ENCODE peak calls at places on chromosome 21, in eight cellular contexts. E is psoas muscle, R is fibroblast of lung, H is HAP-1, G is AG04449, B is uterus, Y is colonic mucosa, U is fibroblast of mammary gland. S is an unnamed sample.
A peak's percentile ranks its signal among the peaks of the same experiment; 100 is the strongest.

GRCh38 chr21:21159253-21159899 is 161.2 kb downstream of the NCAM2 start:
- DNase-seq in U (peak; percentile 23), G (no peak), R (peak; percentile 29), Y (no peak), E (no peak), B (no peak), H (no peak), S (no peak)

GRCh38 chr21:16751705-16752104 is 761.1 kb upstream of the CXADR start:
- DNase-seq in E (no peak), U (no peak), R (peak; percentile 30), Y (no peak), H (no peak), B (no peak), G (no peak), S (no peak)

GRCh38 chr21:38913120-38913975 is 107.6 kb downstream of the ETS2 start:
- DNase-seq in Y (peak; percentile 92), R (peak; percentile 76), E (peak; percentile 89), U (peak; percentile 84), B (peak; percentile 82), H (peak; percentile 18), G (no peak), S (peak; percentile 85)

GRCh38 chr21:15775981-15776380 is 46.2 kb downstream of the USP25 start:
- DNase-seq in E (no peak), R (peak; percentile 86), G (peak; percentile 60), B (no peak), Y (no peak), U (peak; percentile 89), H (no peak), S (no peak)

GRCh38 chr21:26437326-26438009 is 135.6 kb downstream of the CYYR1 start:
- DNase-seq in H (no peak), U (peak; percentile 18), Y (no peak), R (peak; percentile 62), E (no peak), B (no peak), G (no peak), S (no peak)

GRCh38 chr21:36610201-36610600 is 88.7 kb upstream of the SIM2 start:
- DNase-seq in G (no peak), Y (no peak), B (no peak), E (no peak), R (peak; percentile 9), U (peak; percentile 24), H (no peak), S (no peak)

GRCh38 chr21:25997788-25998611 is 172.6 kb downstream of the APP start:
- DNase-seq in B (no peak), E (no peak), Y (peak; percentile 64), H (peak; percentile 63), U (no peak), R (no peak), G (no peak), S (no peak)

GRCh38 chr21:38679531-38679930 is 126.2 kb upstream of the ETS2 start:
- DNase-seq in B (no peak), Y (no peak), E (no peak), R (peak; percentile 85), H (no peak), G (peak; percentile 2), U (peak; percentile 60), S (no peak)

GRCh38 chr21:36753556-36753955 is 54.6 kb downstream of the SIM2 start:
- DNase-seq in E (no peak), R (peak; percentile 94), Y (no peak), B (no peak), G (peak; percentile 29), U (peak; percentile 16), H (no peak), S (no peak)

GRCh38 chr21:18744840-18745239 is 341.3 kb upstream of the TMPRSS15 start:
- DNase-seq in G (no peak), U (no peak), B (no peak), H (no peak), E (no peak), Y (no peak), R (no peak), S (no peak)

GRCh38 chr21:30340714-30341573 is 3.5 kb upstream of the KRTAP27-1 start:
- DNase-seq in R (peak; percentile 5), B (no peak), U (peak; percentile 47), H (peak; percentile 10), G (no peak), Y (peak; percentile 51), E (no peak), S (no peak)

GRCh38 chr21:16842716-16843115 is 670.1 kb upstream of the CXADR start:
- DNase-seq in H (no peak), E (no peak), Y (no peak), U (peak; percentile 53), R (peak; percentile 11), G (no peak), B (no peak), S (no peak)

GRCh38 chr21:16968436-16968835 is 544.4 kb upstream of the CXADR start:
- DNase-seq in Y (no peak), G (no peak), U (no peak), E (no peak), H (no peak), R (no peak), B (no peak), S (no peak)

GRCh38 chr21:32549861-32550260 is 35.5 kb downstream of the TCP10L start:
- DNase-seq in R (no peak), H (no peak), E (no peak), B (no peak), Y (no peak), G (no peak), U (no peak), S (no peak)

GRCh38 chr21:37202221-37202805 is 64.8 kb downstream of the VPS26C start:
- DNase-seq in B (no peak), G (no peak), R (no peak), U (no peak), Y (no peak), E (no peak), H (no peak), S (no peak)

DNA sequence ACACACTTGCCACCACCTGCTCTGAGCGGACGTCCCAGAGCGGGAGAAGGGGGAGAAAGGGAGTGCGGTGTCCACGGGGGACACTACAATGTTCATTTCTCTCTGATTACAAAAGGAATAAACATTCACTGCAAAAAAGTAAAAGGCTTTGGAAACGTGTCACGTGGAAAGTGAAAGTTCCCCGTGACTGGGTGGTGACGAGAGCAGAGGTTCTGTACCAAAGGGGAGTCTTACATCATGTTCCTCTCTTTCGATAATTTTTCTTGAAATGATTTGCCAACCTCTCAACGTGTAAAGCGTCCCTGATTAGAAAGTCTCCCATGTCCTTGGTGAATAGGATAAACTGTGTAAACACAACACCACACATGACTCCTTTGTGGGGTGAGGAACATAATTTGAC is 22.0 kb upstream of the PRDM15 start:
- DNase-seq in R (no peak), B (no peak), E (no peak), G (no peak), U (no peak), Y (no peak), H (no peak), S (no peak)
- H3K4me3 ChIP-seq in R (no peak overlapping the region), B (no peak overlapping the region), E (no peak overlapping the region), G (no peak overlapping the region), U (no peak overlapping the region), Y (no peak overlapping the region), H (no peak overlapping the region), S (no peak overlapping the region)

GRCh38 chr21:40847956-40848355 is 998 bp upstream of the DSCAM start:
- DNase-seq in R (no peak), U (no peak), E (no peak), G (no peak), H (no peak), B (no peak), Y (no peak), S (no peak)
- H3K4me3 ChIP-seq in R (no peak overlapping the region), U (no peak overlapping the region), E (no peak overlapping the region), G (no peak overlapping the region), H (no peak overlapping the region), B (no peak overlapping the region), Y (no peak overlapping the region), S (no peak overlapping the region)

DNA sequence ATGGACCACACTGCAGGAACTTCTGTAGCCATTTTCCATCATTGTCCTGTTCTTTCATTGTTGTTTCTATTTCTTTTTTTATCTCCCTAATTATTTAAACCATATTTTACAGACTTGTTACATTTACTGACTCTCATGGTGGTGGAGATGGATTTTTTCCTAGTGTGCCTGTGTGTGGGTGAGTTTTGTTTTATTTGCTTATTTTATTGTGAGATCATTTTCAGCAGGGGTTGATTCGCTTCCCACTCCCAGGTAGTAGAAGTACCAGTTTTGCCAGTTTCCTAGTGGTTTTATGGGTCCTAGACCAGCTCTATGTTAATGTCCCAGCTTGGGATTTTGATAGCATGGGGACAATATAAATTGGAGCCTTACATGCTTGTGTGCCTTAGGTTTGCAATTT is 80.0 kb upstream of the BACH1 start:
- DNase-seq in G (no peak), B (no peak), R (no peak), E (no peak), Y (peak; percentile 67), U (no peak), H (no peak), S (no peak)
- H3K4me3 ChIP-seq in G (no peak overlapping the region), B (no peak overlapping the region), R (no peak overlapping the region), E (no peak overlapping the region), Y (no peak overlapping the region), U (no peak overlapping the region), H (no peak overlapping the region), S (no peak overlapping the region)

DNA sequence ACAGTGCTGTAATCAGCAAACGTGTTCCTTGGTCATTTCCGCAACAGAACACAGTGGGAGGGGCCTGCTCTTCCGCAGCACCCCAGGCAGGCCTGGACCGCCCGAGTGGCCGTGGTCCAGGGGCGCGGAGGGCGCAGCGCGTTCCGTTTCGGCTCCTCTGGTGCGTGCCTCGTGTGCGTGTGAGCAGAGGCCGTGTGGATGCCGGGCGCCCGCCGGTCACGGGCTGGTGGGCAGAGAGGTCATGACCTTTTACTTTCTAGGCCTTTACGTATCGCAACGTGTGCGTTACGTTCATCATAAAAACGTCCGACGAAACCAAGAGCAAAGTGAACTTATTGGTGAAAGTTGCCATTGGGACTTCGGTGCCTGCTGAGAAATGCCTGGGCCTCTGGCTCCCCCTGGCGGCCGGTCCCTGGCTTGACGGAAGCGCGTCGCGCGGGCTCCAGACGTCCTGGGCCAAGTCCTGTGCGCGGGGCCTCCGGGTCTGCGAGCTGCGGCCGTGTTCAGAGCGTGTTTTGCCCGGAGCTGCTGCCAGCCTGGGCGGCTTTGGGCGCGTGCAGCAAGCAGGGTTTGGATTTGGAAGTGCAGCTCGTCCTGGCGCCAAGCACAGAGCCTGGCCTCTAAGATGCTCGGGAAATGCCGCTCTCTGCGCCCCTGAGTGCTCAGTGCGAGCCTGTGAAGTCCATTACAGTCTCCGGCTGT is 34.4 kb downstream of the COL18A1 start:
- DNase-seq in B (peak; percentile 85), R (peak; percentile 83), G (peak; percentile 31), Y (peak; percentile 86), H (peak; percentile 88), E (peak; percentile 92), U (peak; percentile 93), S (peak; percentile 95)
- H3K4me3 ChIP-seq in B (peak overlapping the region; percentile 24), R (peak overlapping the region; percentile 39), G (peak overlapping the region; percentile 21), Y (peak overlapping the region; percentile 30), H (no peak overlapping the region), E (peak overlapping the region; percentile 60), U (peak overlapping the region; percentile 25), S (peak overlapping the region; percentile 61)

DNA sequence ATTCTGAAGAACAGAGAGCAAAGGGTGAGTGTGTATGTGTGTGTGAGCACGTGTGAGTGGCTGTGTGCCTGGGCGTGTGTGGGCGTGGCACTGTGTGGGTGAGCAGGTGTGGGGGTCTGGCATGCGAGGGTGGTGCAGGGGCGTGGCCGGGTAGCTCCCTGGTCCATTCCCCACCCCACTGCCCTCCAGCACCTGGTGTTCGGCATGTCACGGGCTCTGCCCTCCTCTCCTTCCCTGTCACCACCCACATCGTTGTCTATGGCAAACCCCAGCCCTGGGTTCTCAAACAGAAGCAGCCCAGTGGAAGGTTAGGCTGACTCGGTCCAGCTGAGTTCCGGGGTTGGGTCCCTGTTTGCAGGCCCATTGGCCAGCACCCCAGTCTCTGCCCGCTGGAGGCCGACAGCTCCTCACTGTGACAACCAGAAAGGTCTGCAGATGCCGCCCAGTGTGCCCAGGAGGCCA is 39.8 kb downstream of the UBE2G2 start:
- DNase-seq in Y (peak; percentile 43), B (no peak), E (no peak), G (no peak), R (no peak), H (no peak), U (no peak), S (peak; percentile 70)
- H3K4me3 ChIP-seq in Y (no peak overlapping the region), B (no peak overlapping the region), E (no peak overlapping the region), G (no peak overlapping the region), R (no peak overlapping the region), H (no peak overlapping the region), U (no peak overlapping the region), S (no peak overlapping the region)